ENCODE peak calls at places on chromosomes 6 and 20, in four cellular contexts. One of them, this sample, is unnamed.

GRCh38 chr6:147105786-147106185 is 98.4 kb upstream of the STXBP5 start:
- DNase-seq in MCF 10A: no peak
- DNase-seq in uterus: no peak
- DNase-seq in RWPE1: no peak
- DNase-seq in this sample: no peak

GRCh38 chr6:5083813-5084191 is 1.3 kb upstream of the PPP1R3G start:
- DNase-seq in MCF 10A: no peak
- DNase-seq in uterus: no peak
- DNase-seq in RWPE1: no peak
- DNase-seq in this sample: no peak

GRCh38 chr6:16630035-16630643 is 131.1 kb downstream of the ATXN1 start:
- DNase-seq in MCF 10A: no peak
- DNase-seq in uterus: no peak
- DNase-seq in RWPE1: no peak
- DNase-seq in this sample: no peak

GRCh38 chr6:129342243-129342642 is 367.7 kb downstream of the ARHGAP18 start:
- DNase-seq in MCF 10A: peak
- DNase-seq in uterus: no peak
- DNase-seq in RWPE1: no peak
- DNase-seq in this sample: no peak

GRCh38 chr6:27825025-27825823 is 87.0 kb downstream of the OR2B2 start:
- DNase-seq in MCF 10A: no peak
- DNase-seq in uterus: no peak
- DNase-seq in RWPE1: no peak
- DNase-seq in this sample: no peak

GRCh38 chr6:132131777-132132176 is 180.6 kb upstream of the CCN2 start:
- DNase-seq in MCF 10A: peak
- DNase-seq in uterus: peak
- DNase-seq in RWPE1: peak
- DNase-seq in this sample: no peak

GRCh38 chr6:121932071-121933009 is 467.1 kb upstream of the HSF2 start:
- DNase-seq in MCF 10A: peak
- DNase-seq in uterus: no peak
- DNase-seq in RWPE1: no peak
- DNase-seq in this sample: no peak

GRCh38 chr20:11755071-11755881 is 162.4 kb upstream of the BTBD3 start:
- DNase-seq in MCF 10A: no peak
- DNase-seq in uterus: peak
- DNase-seq in RWPE1: no peak
- DNase-seq in this sample: no peak

GRCh38 chr6:17179246-17180073 is 77.6 kb downstream of the STMND1 start:
- DNase-seq in MCF 10A: peak
- DNase-seq in uterus: no peak
- DNase-seq in RWPE1: peak
- DNase-seq in this sample: no peak

GRCh38 chr20:20212675-20213096 is 155.2 kb upstream of the INSM1 start:
- DNase-seq in MCF 10A: no peak
- DNase-seq in uterus: no peak
- DNase-seq in RWPE1: no peak
- DNase-seq in this sample: no peak

GRCh38 chr20:4226330-4227084 is 211.1 kb upstream of the RNF24 start:
- DNase-seq in MCF 10A: no peak
- DNase-seq in uterus: no peak
- DNase-seq in RWPE1: no peak
- DNase-seq in this sample: no peak

GRCh38 chr6:48101277-48101676 is 9.7 kb downstream of the PTCHD4 start:
- DNase-seq in MCF 10A: peak
- DNase-seq in uterus: no peak
- DNase-seq in RWPE1: peak
- DNase-seq in this sample: no peak

GRCh38 chr6:6384520-6384919 is 64.1 kb upstream of the F13A1 start:
- DNase-seq in MCF 10A: no peak
- DNase-seq in uterus: no peak
- DNase-seq in RWPE1: no peak
- DNase-seq in this sample: no peak

GRCh38 chr6:33174784-33175183 is 17.5 kb downstream of the COL11A2 start:
- DNase-seq in MCF 10A: no peak
- DNase-seq in uterus: no peak
- DNase-seq in RWPE1: no peak
- DNase-seq in this sample: no peak

GRCh38 chr6:45445749-45446454 is 68.2 kb upstream of the SUPT3H start:
- DNase-seq in MCF 10A: peak
- DNase-seq in uterus: peak
- DNase-seq in RWPE1: peak
- DNase-seq in this sample: peak

GRCh38 chr20:58697201-58697866 is 4.7 kb downstream of the NPEPL1 start:
- DNase-seq in MCF 10A: no peak
- DNase-seq in uterus: peak
- DNase-seq in RWPE1: no peak
- DNase-seq in this sample: no peak

GRCh38 chr20:32823078-32823477 is 3.3 kb downstream of the MAPRE1 start:
- DNase-seq in MCF 10A: peak
- DNase-seq in uterus: no peak
- DNase-seq in RWPE1: peak
- DNase-seq in this sample: no peak

GRCh38 chr6:16257999-16258708 is 19.8 kb downstream of the GMPR start:
- DNase-seq in MCF 10A: no peak
- DNase-seq in uterus: peak
- DNase-seq in RWPE1: no peak
- DNase-seq in this sample: no peak

GRCh38 chr6:42556462-42556861 is 7.4 kb upstream of the UBR2 start:
- DNase-seq in MCF 10A: no peak
- DNase-seq in uterus: no peak
- DNase-seq in RWPE1: no peak
- DNase-seq in this sample: no peak

GRCh38 chr6:165244524-165245247 is 64.7 kb downstream of the C6orf118 start:
- DNase-seq in MCF 10A: no peak
- DNase-seq in uterus: no peak
- DNase-seq in RWPE1: no peak
- DNase-seq in this sample: no peak

GRCh38 chr6:49913656-49914055 is 47.3 kb upstream of the CRISP1 start:
- DNase-seq in MCF 10A: no peak
- DNase-seq in uterus: no peak
- DNase-seq in RWPE1: no peak
- DNase-seq in this sample: no peak

GRCh38 chr6:88013554-88013953 is 34.1 kb upstream of the SPACA1 start:
- DNase-seq in MCF 10A: no peak
- DNase-seq in uterus: no peak
- DNase-seq in RWPE1: no peak
- DNase-seq in this sample: no peak

GRCh38 chr6:108446629-108447150 is 114.0 kb upstream of the FOXO3 start:
- DNase-seq in MCF 10A: no peak
- DNase-seq in uterus: no peak
- DNase-seq in RWPE1: no peak
- DNase-seq in this sample: no peak

GRCh38 chr6:113181164-113181563 is 676.0 kb upstream of the MARCKS start:
- DNase-seq in MCF 10A: no peak
- DNase-seq in uterus: no peak
- DNase-seq in RWPE1: no peak
- DNase-seq in this sample: no peak
- TF ChIP-seq CTCF in MCF 10A: no peak
- TF ChIP-seq CTCF in uterus: no peak
- TF ChIP-seq CTCF in RWPE1: no peak
- TF ChIP-seq CTCF in this sample: no peak

DNA sequence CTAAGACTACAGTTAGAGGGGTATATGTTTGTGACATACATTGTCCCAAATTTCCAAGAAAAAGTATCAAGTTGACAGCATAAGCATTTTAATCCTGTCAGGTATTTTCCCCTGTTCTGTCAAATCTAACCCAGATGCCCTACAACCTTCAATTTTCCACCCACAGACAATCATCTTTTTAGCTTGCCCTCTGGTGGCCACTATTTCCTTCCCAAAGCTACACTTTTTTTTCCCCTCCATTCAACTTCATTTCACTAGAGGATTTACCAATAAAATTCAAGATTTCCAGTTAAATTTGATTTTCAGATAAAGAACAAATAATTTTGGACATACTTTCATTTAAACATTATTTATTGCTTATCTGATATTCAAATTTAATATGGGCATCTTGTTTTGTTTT is 286.6 kb downstream of the TENT5A start:
- DNase-seq in MCF 10A: peak
- DNase-seq in uterus: no peak
- DNase-seq in RWPE1: no peak
- DNase-seq in this sample: no peak
- TF ChIP-seq CTCF in MCF 10A: peak
- TF ChIP-seq CTCF in uterus: no peak
- TF ChIP-seq CTCF in RWPE1: peak
- TF ChIP-seq CTCF in this sample: peak

DNA sequence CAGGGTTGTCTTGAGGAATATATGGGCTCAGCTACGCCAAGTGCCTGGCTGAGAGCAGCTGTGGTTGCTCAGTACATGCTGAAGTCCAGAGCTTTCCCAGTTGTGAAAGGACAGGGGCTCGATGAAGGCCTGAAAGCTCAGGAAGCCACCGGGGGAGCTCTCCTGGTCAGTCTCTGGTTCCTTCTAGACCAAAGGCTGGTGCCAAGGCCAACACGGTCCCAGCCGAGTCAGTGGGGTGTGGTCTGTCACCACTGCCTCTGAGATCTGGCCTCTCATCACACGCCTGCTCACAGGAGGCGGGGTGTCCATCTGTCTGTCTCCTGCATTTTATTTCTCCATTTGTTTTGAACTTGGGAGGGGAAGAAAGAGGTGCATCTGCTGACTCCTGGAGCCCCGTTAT is 4.9 kb upstream of the FAM83C start:
- DNase-seq in MCF 10A: no peak
- DNase-seq in uterus: no peak
- DNase-seq in RWPE1: no peak
- DNase-seq in this sample: no peak
- TF ChIP-seq CTCF in MCF 10A: no peak
- TF ChIP-seq CTCF in uterus: no peak
- TF ChIP-seq CTCF in RWPE1: no peak
- TF ChIP-seq CTCF in this sample: no peak

DNA sequence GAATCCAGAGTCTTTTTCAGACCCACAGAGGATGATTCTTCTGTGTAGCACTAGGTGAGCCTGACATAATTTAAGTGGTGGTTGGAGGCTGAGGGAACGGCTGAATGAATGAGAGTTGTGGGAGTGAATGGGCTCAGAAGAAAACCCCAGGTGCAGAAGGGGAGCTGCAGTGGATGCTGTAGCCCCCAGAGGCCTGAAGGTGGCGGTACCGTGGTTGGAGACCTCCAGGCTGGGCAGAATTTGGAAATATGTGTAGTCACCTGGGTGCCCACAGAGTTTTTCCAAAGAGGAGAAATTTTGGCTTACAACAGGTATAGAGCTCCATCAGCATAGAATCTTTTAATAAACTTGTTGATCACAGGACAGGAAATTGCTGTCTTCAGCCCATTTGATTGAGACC is 6.5 kb upstream of the RAET1G start:
- DNase-seq in MCF 10A: no peak
- DNase-seq in uterus: no peak
- DNase-seq in RWPE1: no peak
- DNase-seq in this sample: no peak
- TF ChIP-seq CTCF in MCF 10A: peak
- TF ChIP-seq CTCF in uterus: no peak
- TF ChIP-seq CTCF in RWPE1: peak
- TF ChIP-seq CTCF in this sample: no peak

DNA sequence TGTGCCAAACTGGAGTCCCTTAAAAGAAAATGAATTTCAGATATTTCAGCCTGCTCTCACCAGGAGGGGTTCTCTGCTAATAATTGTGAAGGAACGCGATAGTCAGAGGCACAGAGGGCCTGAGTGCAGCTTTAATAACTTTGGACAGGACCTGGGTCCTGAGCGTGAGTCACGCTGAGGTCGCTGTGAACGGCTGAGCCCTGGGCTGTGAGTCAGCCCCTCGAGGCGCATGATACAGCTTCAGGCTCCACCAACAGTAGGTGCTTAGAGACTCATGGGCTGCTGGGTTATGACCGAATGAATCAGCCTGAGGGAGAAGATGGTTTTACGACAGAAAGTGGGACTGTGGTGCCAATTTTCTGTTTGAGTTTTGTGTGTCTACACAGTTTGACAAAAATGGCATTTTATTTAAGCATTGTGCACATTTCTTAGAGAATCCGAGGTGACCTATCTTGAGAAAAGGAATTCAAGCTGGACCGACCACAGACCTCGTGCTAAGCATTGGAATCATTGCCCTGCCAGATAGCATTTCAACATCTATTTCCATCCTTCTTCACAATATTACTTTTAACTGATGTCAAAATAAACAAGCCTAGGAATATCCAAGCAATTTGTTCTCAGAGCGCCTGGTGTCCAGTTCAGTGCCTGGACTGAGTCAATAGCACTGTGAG is 183.0 kb downstream of the THBS2 start:
- DNase-seq in MCF 10A: peak
- DNase-seq in uterus: peak
- DNase-seq in RWPE1: peak
- DNase-seq in this sample: no peak
- TF ChIP-seq CTCF in MCF 10A: no peak
- TF ChIP-seq CTCF in uterus: peak
- TF ChIP-seq CTCF in RWPE1: no peak
- TF ChIP-seq CTCF in this sample: no peak

GRCh38 chr20:38337561-38338140 is 8.6 kb upstream of the LBP start:
- DNase-seq in MCF 10A: peak
- DNase-seq in uterus: no peak
- DNase-seq in RWPE1: peak
- DNase-seq in this sample: no peak
- TF ChIP-seq CTCF in MCF 10A: peak
- TF ChIP-seq CTCF in uterus: peak
- TF ChIP-seq CTCF in RWPE1: no peak
- TF ChIP-seq CTCF in this sample: no peak

DNA sequence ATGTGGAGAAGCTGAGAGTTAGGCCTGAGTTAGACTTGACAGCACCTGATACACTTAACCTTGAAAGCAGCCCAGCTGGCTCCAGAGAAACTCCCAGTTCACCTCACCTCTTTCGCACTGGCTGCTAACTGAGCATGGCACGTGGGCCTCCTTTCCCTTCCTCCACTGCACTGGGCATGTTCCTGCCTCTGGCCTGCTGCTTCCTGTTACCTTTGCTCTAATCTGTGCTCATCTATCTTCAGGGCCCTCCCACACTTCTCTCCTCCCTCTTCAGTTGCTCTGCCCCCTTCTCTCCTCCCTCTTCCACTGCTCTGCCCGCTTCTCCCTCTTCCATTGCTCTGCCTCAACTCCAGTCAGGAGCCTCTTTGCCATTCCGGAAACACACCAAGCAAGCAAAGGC is 13.7 kb upstream of the UBE2V1 start:
- DNase-seq in MCF 10A: no peak
- DNase-seq in uterus: no peak
- DNase-seq in RWPE1: no peak
- DNase-seq in this sample: no peak
- TF ChIP-seq CTCF in MCF 10A: no peak
- TF ChIP-seq CTCF in uterus: no peak
- TF ChIP-seq CTCF in RWPE1: no peak
- TF ChIP-seq CTCF in this sample: no peak

GRCh38 chr6:34866509-34866908 is 21.3 kb downstream of the TAF11 start:
- DNase-seq in MCF 10A: no peak
- DNase-seq in uterus: no peak
- DNase-seq in RWPE1: no peak
- DNase-seq in this sample: no peak

GRCh38 chr6:34865107-34865506 is 22.7 kb downstream of the TAF11 start:
- DNase-seq in MCF 10A: no peak
- DNase-seq in uterus: no peak
- DNase-seq in RWPE1: no peak
- DNase-seq in this sample: no peak

GRCh38 chr6:34871853-34872252 is 16.0 kb downstream of the TAF11 start:
- DNase-seq in MCF 10A: no peak
- DNase-seq in uterus: no peak
- DNase-seq in RWPE1: no peak
- DNase-seq in this sample: no peak

GRCh38 chr6:34864007-34864406 is 23.8 kb downstream of the TAF11 start:
- DNase-seq in MCF 10A: no peak
- DNase-seq in uterus: no peak
- DNase-seq in RWPE1: no peak
- DNase-seq in this sample: no peak

GRCh38 chr6:34867484-34867883 is 20.4 kb downstream of the TAF11 start:
- DNase-seq in MCF 10A: no peak
- DNase-seq in uterus: no peak
- DNase-seq in RWPE1: no peak
- DNase-seq in this sample: no peak
- TF ChIP-seq CTCF in MCF 10A: no peak
- TF ChIP-seq CTCF in uterus: no peak
- TF ChIP-seq CTCF in RWPE1: no peak
- TF ChIP-seq CTCF in this sample: no peak

This sample was measured in esophagus squamous epithelium.